ENCODE peak calls at places on chromosome 9, in eight cellular contexts. H is mucosa of descending colon, O is mesothelial cell of epicardium, L is endothelial cell, M is head of caudate nucleus, P is HCT116, N is GM20000, S is HTR-8/SVneo. T is an unnamed sample.

GRCh38 chr9:98482248-98482647 is 226.5 kb downstream of the GABBR2 start:
- DNase-seq in H (no peak), O (no peak), L (no peak), M (no peak), P (no peak), N (no peak), S (no peak), T (no peak)

GRCh38 chr9:114434878-114435311 is 47.1 kb upstream of the AKNA start:
- DNase-seq in H (no peak), O (no peak), L (peak; percentile 34), M (no peak), P (peak; percentile 35), N (peak; percentile 60), S (peak; percentile 27), T (peak; percentile 16)

GRCh38 chr9:15220658-15221310 is 86.2 kb downstream of the TTC39B start:
- DNase-seq in H (no peak), O (no peak), L (no peak), M (no peak), P (no peak), N (no peak), S (no peak), T (peak; percentile 18)

GRCh38 chr9:3954950-3955670 is 344.8 kb downstream of the GLIS3 start:
- DNase-seq in H (no peak), O (no peak), L (no peak), M (no peak), P (no peak), N (no peak), S (no peak), T (peak; percentile 59)

GRCh38 chr9:93301291-93301811 is 117.4 kb downstream of the WNK2 start:
- DNase-seq in H (no peak), O (no peak), L (no peak), M (no peak), P (no peak), N (peak; percentile 14), S (no peak), T (no peak)

GRCh38 chr9:35826071-35826701 is 2.3 kb downstream of the FAM221B start:
- DNase-seq in H (peak; percentile 66), O (no peak), L (peak; percentile 48), M (no peak), P (peak; percentile 44), N (peak; percentile 69), S (peak; percentile 49), T (peak; percentile 81)

GRCh38 chr9:2605246-2605645 is 16.3 kb upstream of the VLDLR start:
- DNase-seq in H (no peak), O (no peak), L (no peak), M (no peak), P (no peak), N (no peak), S (no peak), T (no peak)

GRCh38 chr9:2621678-2622360 is at the start of gene VLDLR:
- DNase-seq in H (peak; percentile 58), O (peak; percentile 45), L (peak; percentile 43), M (peak; percentile 59), P (no peak), N (peak; percentile 70), S (peak; percentile 5), T (peak; percentile 30)

GRCh38 chr9:131094622-131095021 is 1.7 kb upstream of the AIF1L start:
- DNase-seq in H (peak; percentile 10), O (no peak), L (no peak), M (no peak), P (no peak), N (no peak), S (no peak), T (no peak)